ENCODE peak calls at places on chromosomes 16 and 17, in eight cellular contexts. One of them, this sample, is unnamed.

GRCh38 chr16:56353054-56353921 is 72.1 kb downstream of the AMFR start:
- DNase-seq in tibial nerve: no peak
- DNase-seq in neural progenitor cell: no peak
- DNase-seq in mammary epithelial cell: no peak
- DNase-seq in K562: no peak
- DNase-seq in small intestine: no peak
- DNase-seq in PC-9: peak; percentile 53
- DNase-seq in psoas muscle: peak; percentile 52
- DNase-seq in this sample: no peak

GRCh38 chr17:13337864-13338371 is 263.8 kb downstream of the HS3ST3A1 start:
- DNase-seq in tibial nerve: peak; percentile 63
- DNase-seq in neural progenitor cell: peak; percentile 42
- DNase-seq in mammary epithelial cell: peak; percentile 43
- DNase-seq in K562: peak; percentile 14
- DNase-seq in small intestine: peak; percentile 51
- DNase-seq in PC-9: peak; percentile 3
- DNase-seq in psoas muscle: no peak
- DNase-seq in this sample: no peak

GRCh38 chr16:15970202-15970601 is 20.8 kb downstream of the ABCC1 start:
- DNase-seq in tibial nerve: no peak
- DNase-seq in neural progenitor cell: peak; percentile 41
- DNase-seq in mammary epithelial cell: no peak
- DNase-seq in K562: peak; percentile 61
- DNase-seq in small intestine: peak; percentile 18
- DNase-seq in PC-9: no peak
- DNase-seq in psoas muscle: no peak
- DNase-seq in this sample: no peak

GRCh38 chr17:1460233-1460632 is 4.2 kb upstream of the CRK start:
- DNase-seq in tibial nerve: no peak
- DNase-seq in neural progenitor cell: no peak
- DNase-seq in mammary epithelial cell: peak; percentile 20
- DNase-seq in K562: no peak
- DNase-seq in small intestine: peak; percentile 96
- DNase-seq in PC-9: peak; percentile 82
- DNase-seq in psoas muscle: peak; percentile 95
- DNase-seq in this sample: no peak

GRCh38 chr16:82824408-82824807 is 197.6 kb downstream of the CDH13 start:
- DNase-seq in tibial nerve: no peak
- DNase-seq in neural progenitor cell: no peak
- DNase-seq in mammary epithelial cell: peak; percentile 3
- DNase-seq in K562: no peak
- DNase-seq in small intestine: no peak
- DNase-seq in PC-9: no peak
- DNase-seq in psoas muscle: no peak
- DNase-seq in this sample: no peak

GRCh38 chr17:20930065-20930760 is 112.6 kb downstream of the USP22 start:
- DNase-seq in tibial nerve: no peak
- DNase-seq in neural progenitor cell: no peak
- DNase-seq in mammary epithelial cell: no peak
- DNase-seq in K562: no peak
- DNase-seq in small intestine: no peak
- DNase-seq in PC-9: no peak
- DNase-seq in psoas muscle: no peak
- DNase-seq in this sample: no peak

GRCh38 chr17:10821062-10821461 is 16.8 kb downstream of the PIRT start:
- DNase-seq in tibial nerve: no peak
- DNase-seq in neural progenitor cell: no peak
- DNase-seq in mammary epithelial cell: no peak
- DNase-seq in K562: no peak
- DNase-seq in small intestine: peak; percentile 23
- DNase-seq in PC-9: no peak
- DNase-seq in psoas muscle: no peak
- DNase-seq in this sample: no peak

GRCh38 chr16:51112311-51112710 is 38.8 kb downstream of the SALL1 start:
- DNase-seq in tibial nerve: no peak
- DNase-seq in neural progenitor cell: no peak
- DNase-seq in mammary epithelial cell: no peak
- DNase-seq in K562: no peak
- DNase-seq in small intestine: no peak
- DNase-seq in PC-9: no peak
- DNase-seq in psoas muscle: no peak
- DNase-seq in this sample: no peak

GRCh38 chr16:5036228-5037156 is 2.8 kb upstream of the NAGPA start:
- DNase-seq in tibial nerve: no peak
- DNase-seq in neural progenitor cell: no peak
- DNase-seq in mammary epithelial cell: no peak
- DNase-seq in K562: no peak
- DNase-seq in small intestine: no peak
- DNase-seq in PC-9: no peak
- DNase-seq in psoas muscle: peak; percentile 30
- DNase-seq in this sample: no peak

GRCh38 chr16:80507538-80507937 is 33.3 kb upstream of the DYNLRB2 start:
- DNase-seq in tibial nerve: no peak
- DNase-seq in neural progenitor cell: no peak
- DNase-seq in mammary epithelial cell: no peak
- DNase-seq in K562: no peak
- DNase-seq in small intestine: no peak
- DNase-seq in PC-9: no peak
- DNase-seq in psoas muscle: peak; percentile 61
- DNase-seq in this sample: no peak

GRCh38 chr17:50100921-50101345 is 5.8 kb downstream of the PDK2 start:
- DNase-seq in tibial nerve: no peak
- DNase-seq in neural progenitor cell: no peak
- DNase-seq in mammary epithelial cell: no peak
- DNase-seq in K562: no peak
- DNase-seq in small intestine: no peak
- DNase-seq in PC-9: peak; percentile 54
- DNase-seq in psoas muscle: no peak
- DNase-seq in this sample: no peak

GRCh38 chr17:63433746-63434591 is 12.1 kb downstream of the CYB561 start:
- DNase-seq in tibial nerve: peak; percentile 92
- DNase-seq in neural progenitor cell: no peak
- DNase-seq in mammary epithelial cell: peak; percentile 49
- DNase-seq in K562: no peak
- DNase-seq in small intestine: peak; percentile 29
- DNase-seq in PC-9: peak; percentile 51
- DNase-seq in psoas muscle: peak; percentile 91
- DNase-seq in this sample: no peak

GRCh38 chr16:84225571-84225970 is 14.2 kb downstream of the KCNG4 start:
- DNase-seq in tibial nerve: no peak
- DNase-seq in neural progenitor cell: no peak
- DNase-seq in mammary epithelial cell: no peak
- DNase-seq in K562: no peak
- DNase-seq in small intestine: no peak
- DNase-seq in PC-9: no peak
- DNase-seq in psoas muscle: no peak
- DNase-seq in this sample: no peak

GRCh38 chr16:12314786-12315185 is 338.3 kb downstream of the SNX29 start:
- DNase-seq in tibial nerve: no peak
- DNase-seq in neural progenitor cell: no peak
- DNase-seq in mammary epithelial cell: peak; percentile 35
- DNase-seq in K562: no peak
- DNase-seq in small intestine: no peak
- DNase-seq in PC-9: no peak
- DNase-seq in psoas muscle: no peak
- DNase-seq in this sample: no peak

GRCh38 chr17:75592364-75593020 is 4.9 kb downstream of the MYO15B start:
- DNase-seq in tibial nerve: no peak
- DNase-seq in neural progenitor cell: no peak
- DNase-seq in mammary epithelial cell: no peak
- DNase-seq in K562: no peak
- DNase-seq in small intestine: no peak
- DNase-seq in PC-9: no peak
- DNase-seq in psoas muscle: no peak
- DNase-seq in this sample: no peak

GRCh38 chr16:64654137-64654652 is 467.7 kb downstream of the CDH11 start:
- DNase-seq in tibial nerve: no peak
- DNase-seq in neural progenitor cell: no peak
- DNase-seq in mammary epithelial cell: no peak
- DNase-seq in K562: no peak
- DNase-seq in small intestine: no peak
- DNase-seq in PC-9: no peak
- DNase-seq in psoas muscle: no peak
- DNase-seq in this sample: no peak

GRCh38 chr16:47940466-47940865 is 215.3 kb downstream of the ABCC12 start:
- DNase-seq in tibial nerve: no peak
- DNase-seq in neural progenitor cell: no peak
- DNase-seq in mammary epithelial cell: no peak
- DNase-seq in K562: no peak
- DNase-seq in small intestine: no peak
- DNase-seq in PC-9: no peak
- DNase-seq in psoas muscle: no peak
- DNase-seq in this sample: no peak

GRCh38 chr16:69934751-69935150 is 16.4 kb upstream of the CLEC18A start:
- DNase-seq in tibial nerve: no peak
- DNase-seq in neural progenitor cell: no peak
- DNase-seq in mammary epithelial cell: no peak
- DNase-seq in K562: no peak
- DNase-seq in small intestine: no peak
- DNase-seq in PC-9: no peak
- DNase-seq in psoas muscle: no peak
- DNase-seq in this sample: no peak

DNA sequence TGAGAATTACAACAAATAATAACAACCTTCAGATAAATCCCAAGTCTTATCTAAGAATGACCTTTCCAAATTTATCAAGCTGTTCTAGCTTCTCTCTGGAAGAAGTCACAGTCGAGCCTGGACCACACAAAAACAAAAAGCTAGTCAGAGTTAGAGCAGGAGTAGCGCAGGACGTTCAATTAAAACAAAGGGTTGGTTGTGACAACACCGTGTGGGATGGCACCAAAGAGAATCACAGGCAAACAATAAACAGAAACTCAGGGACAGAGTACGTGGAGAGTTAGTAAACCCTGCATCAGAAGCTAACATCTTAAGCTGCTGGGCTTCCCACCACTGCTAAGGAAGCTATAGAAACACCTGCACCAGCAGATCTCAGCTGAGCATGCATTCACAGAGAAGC is 23.8 kb downstream of the ARHGAP17 start:
- DNase-seq in tibial nerve: no peak
- DNase-seq in neural progenitor cell: no peak
- DNase-seq in mammary epithelial cell: no peak
- DNase-seq in K562: no peak
- DNase-seq in small intestine: no peak
- DNase-seq in PC-9: no peak
- DNase-seq in psoas muscle: no peak
- DNase-seq in this sample: no peak
- H3K9me3 ChIP-seq in tibial nerve: no peaks in the 10 kb centered on the region
- H3K9me3 ChIP-seq in neural progenitor cell: no peaks in the 10 kb centered on the region
- H3K9me3 ChIP-seq in mammary epithelial cell: no peaks in the 10 kb centered on the region
- H3K9me3 ChIP-seq in K562: no peaks in the 10 kb centered on the region
- H3K9me3 ChIP-seq in small intestine: no peaks in the 10 kb centered on the region
- H3K9me3 ChIP-seq in PC-9: no peaks in the 10 kb centered on the region
- H3K9me3 ChIP-seq in psoas muscle: no peaks in the 10 kb centered on the region
- H3K9me3 ChIP-seq in this sample: no peaks in the 10 kb centered on the region

DNA sequence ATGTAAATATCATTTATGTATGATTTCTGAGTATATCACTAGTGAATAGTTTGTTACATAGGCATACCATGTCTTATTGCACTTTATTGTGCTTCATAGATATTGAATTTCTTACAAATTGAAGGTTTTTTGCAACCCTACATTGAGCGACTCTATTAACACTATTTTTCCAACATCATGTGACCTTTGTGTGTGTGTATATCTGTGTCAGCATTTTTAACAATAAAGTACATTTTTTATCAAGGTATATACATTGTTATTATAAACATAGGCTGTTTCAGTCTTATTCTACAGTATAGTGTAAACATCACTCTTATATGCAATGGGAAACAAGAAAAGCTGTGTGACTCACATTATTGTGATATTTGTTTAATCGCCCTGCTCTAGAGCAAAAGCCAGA is 1944.9 kb downstream of the TP53TG3F start:
- DNase-seq in tibial nerve: no peak
- DNase-seq in neural progenitor cell: no peak
- DNase-seq in mammary epithelial cell: no peak
- DNase-seq in K562: no peak
- DNase-seq in small intestine: no peak
- DNase-seq in PC-9: no peak
- DNase-seq in psoas muscle: no peak
- DNase-seq in this sample: no peak
- H3K9me3 ChIP-seq in tibial nerve: no peaks in the 10 kb centered on the region
- H3K9me3 ChIP-seq in neural progenitor cell: peaks cover 28% of the 10 kb centered on the region
- H3K9me3 ChIP-seq in mammary epithelial cell: peaks cover 6% of the 10 kb centered on the region
- H3K9me3 ChIP-seq in K562: no peaks in the 10 kb centered on the region
- H3K9me3 ChIP-seq in small intestine: peaks cover 1% of the 10 kb centered on the region
- H3K9me3 ChIP-seq in PC-9: no peaks in the 10 kb centered on the region
- H3K9me3 ChIP-seq in psoas muscle: no peaks in the 10 kb centered on the region
- H3K9me3 ChIP-seq in this sample: no peaks in the 10 kb centered on the region

GRCh38 chr16:26700250-26700649 is 366.5 kb upstream of the C16orf82 start:
- DNase-seq in tibial nerve: no peak
- DNase-seq in neural progenitor cell: no peak
- DNase-seq in mammary epithelial cell: no peak
- DNase-seq in K562: no peak
- DNase-seq in small intestine: no peak
- DNase-seq in PC-9: no peak
- DNase-seq in psoas muscle: no peak
- DNase-seq in this sample: no peak

GRCh38 chr16:26697826-26698225 is 368.9 kb upstream of the C16orf82 start:
- DNase-seq in tibial nerve: no peak
- DNase-seq in neural progenitor cell: no peak
- DNase-seq in mammary epithelial cell: no peak
- DNase-seq in K562: no peak
- DNase-seq in small intestine: no peak
- DNase-seq in PC-9: no peak
- DNase-seq in psoas muscle: no peak
- DNase-seq in this sample: no peak

GRCh38 chr16:26705346-26705745 is 361.4 kb upstream of the C16orf82 start:
- DNase-seq in tibial nerve: no peak
- DNase-seq in neural progenitor cell: no peak
- DNase-seq in mammary epithelial cell: no peak
- DNase-seq in K562: no peak
- DNase-seq in small intestine: no peak
- DNase-seq in PC-9: no peak
- DNase-seq in psoas muscle: no peak
- DNase-seq in this sample: no peak

GRCh38 chr16:26701243-26701886 is 365.4 kb upstream of the C16orf82 start:
- DNase-seq in tibial nerve: no peak
- DNase-seq in neural progenitor cell: no peak
- DNase-seq in mammary epithelial cell: no peak
- DNase-seq in K562: no peak
- DNase-seq in small intestine: no peak
- DNase-seq in PC-9: no peak
- DNase-seq in psoas muscle: no peak
- DNase-seq in this sample: no peak
- H3K9me3 ChIP-seq in tibial nerve: no peaks in the 10 kb centered on the region
- H3K9me3 ChIP-seq in neural progenitor cell: peaks cover 5% of the 10 kb centered on the region
- H3K9me3 ChIP-seq in mammary epithelial cell: peaks cover 21% of the 10 kb centered on the region
- H3K9me3 ChIP-seq in K562: no peaks in the 10 kb centered on the region
- H3K9me3 ChIP-seq in small intestine: no peaks in the 10 kb centered on the region
- H3K9me3 ChIP-seq in PC-9: no peaks in the 10 kb centered on the region
- H3K9me3 ChIP-seq in psoas muscle: no peaks in the 10 kb centered on the region
- H3K9me3 ChIP-seq in this sample: no peaks in the 10 kb centered on the region

DNA sequence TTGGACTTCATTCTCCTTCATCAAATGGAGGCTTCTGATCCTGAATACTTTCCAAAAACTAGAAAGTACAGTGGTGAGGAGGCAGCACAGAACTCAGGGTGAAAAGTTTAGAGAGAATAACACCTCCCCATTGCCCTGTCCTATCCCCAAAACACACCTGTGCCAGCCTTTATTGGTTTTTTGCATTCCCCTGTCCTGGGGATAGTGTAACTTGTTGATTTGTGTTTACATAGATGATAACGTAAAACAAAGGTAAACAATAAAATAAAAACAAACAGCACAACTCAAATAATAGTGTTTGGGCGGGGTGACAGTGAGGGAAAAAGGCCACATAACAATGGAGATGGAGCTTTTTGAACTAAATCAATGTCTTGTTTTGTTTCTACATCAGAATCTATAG is 1917.7 kb downstream of the TP53TG3F start:
- DNase-seq in tibial nerve: no peak
- DNase-seq in neural progenitor cell: no peak
- DNase-seq in mammary epithelial cell: no peak
- DNase-seq in K562: no peak
- DNase-seq in small intestine: no peak
- DNase-seq in PC-9: no peak
- DNase-seq in psoas muscle: no peak
- DNase-seq in this sample: no peak
- H3K9me3 ChIP-seq in tibial nerve: no peaks in the 10 kb centered on the region
- H3K9me3 ChIP-seq in neural progenitor cell: peaks cover 37% of the 10 kb centered on the region
- H3K9me3 ChIP-seq in mammary epithelial cell: no peaks in the 10 kb centered on the region
- H3K9me3 ChIP-seq in K562: no peaks in the 10 kb centered on the region
- H3K9me3 ChIP-seq in small intestine: peaks cover 1% of the 10 kb centered on the region
- H3K9me3 ChIP-seq in PC-9: no peaks in the 10 kb centered on the region
- H3K9me3 ChIP-seq in psoas muscle: no peaks in the 10 kb centered on the region
- H3K9me3 ChIP-seq in this sample: no peaks in the 10 kb centered on the region

This sample was measured in T-helper 17 cell.